ENCODE peak calls at places on chromosomes 13 and 19, in eight cellular contexts. C is Peyer's patch; R is RPMI7951; L is AG08396; Z is EL; U is psoas muscle; O is stimulated activated CD4-positive, alpha-beta T cell treated with anti-CD3 and anti-CD28 coated beads, Interleukin-4, amount 100 ng/mL, for 1 hour; V is caudate nucleus. W is an unnamed sample.

GRCh38 chr19:14582894-14583340 is at the start of gene CLEC17A:
- DNase-seq in C (peak), R (no peak), L (no peak), Z (no peak), U (no peak), O (no peak), V (no peak), W (no peak)

GRCh38 chr19:46659151-46660007 is 1.6 kb downstream of the DACT3 start:
- DNase-seq in C (no peak), R (no peak), L (peak), Z (peak), U (no peak), O (peak), V (peak), W (no peak)

GRCh38 chr19:13784731-13785452 is 10.4 kb upstream of the ZSWIM4 start:
- DNase-seq in C (peak), R (peak), L (peak), Z (peak), U (peak), O (peak), V (no peak), W (peak)

GRCh38 chr13:113364371-113364932 is 522 bp upstream of the GRTP1 start:
- DNase-seq in C (no peak), R (no peak), L (peak), Z (no peak), U (peak), O (no peak), V (no peak), W (no peak)

GRCh38 chr19:19406878-19407639 is 1.6 kb downstream of the GATAD2A start:
- DNase-seq in C (peak), R (peak), L (no peak), Z (peak), U (no peak), O (peak), V (no peak), W (peak)

GRCh38 chr19:2774083-2774679 is 8.9 kb downstream of the SGTA start:
- DNase-seq in C (no peak), R (no peak), L (no peak), Z (no peak), U (no peak), O (no peak), V (no peak), W (no peak)

GRCh38 chr13:27783111-27783510 is 9.2 kb upstream of the GSX1 start:
- DNase-seq in C (no peak), R (no peak), L (no peak), Z (no peak), U (no peak), O (no peak), V (no peak), W (peak)

GRCh38 chr19:19554074-19555023 is 16.3 kb downstream of the CILP2 start:
- DNase-seq in C (peak), R (no peak), L (peak), Z (peak), U (peak), O (peak), V (no peak), W (peak)

GRCh38 chr19:13428352-13428751 is 77.9 kb downstream of the CACNA1A start:
- DNase-seq in C (no peak), R (peak), L (peak), Z (peak), U (no peak), O (peak), V (no peak), W (peak)

GRCh38 chr13:57629391-57629804 is 2.1 kb upstream of the PCDH17 start:
- DNase-seq in C (no peak), R (no peak), L (no peak), Z (no peak), U (no peak), O (no peak), V (peak), W (peak)

GRCh38 chr13:109123971-109124370 is 494.6 kb downstream of the MYO16 start:
- DNase-seq in C (no peak), R (no peak), L (no peak), Z (no peak), U (no peak), O (no peak), V (no peak), W (no peak)

GRCh38 chr19:35088514-35088913 is 27.1 kb upstream of the FXYD3 start:
- DNase-seq in C (no peak), R (peak), L (peak), Z (peak), U (no peak), O (no peak), V (no peak), W (no peak)

GRCh38 chr13:73337511-73337910 is 278.7 kb downstream of the KLF5 start:
- DNase-seq in C (no peak), R (no peak), L (no peak), Z (no peak), U (no peak), O (no peak), V (no peak), W (no peak)

GRCh38 chr19:35211545-35212230 is 16.9 kb downstream of the FAM187B start:
- DNase-seq in C (peak), R (no peak), L (no peak), Z (no peak), U (peak), O (peak), V (no peak), W (peak)

GRCh38 chr13:106118050-106118449 is 417.4 kb downstream of the EFNB2 start:
- DNase-seq in C (no peak), R (no peak), L (no peak), Z (no peak), U (no peak), O (no peak), V (no peak), W (no peak)

GRCh38 chr13:113542751-113543424 is 41.7 kb upstream of the TFDP1 start:
- DNase-seq in C (no peak), R (no peak), L (no peak), Z (no peak), U (no peak), O (no peak), V (no peak), W (no peak)

GRCh38 chr13:50990540-50991506 is 81.2 kb downstream of the RNASEH2B start:
- DNase-seq in C (no peak), R (peak), L (peak), Z (peak), U (peak), O (no peak), V (no peak), W (no peak)

GRCh38 chr13:29193083-29193482 is 372.9 kb downstream of the MTUS2 start:
- DNase-seq in C (no peak), R (no peak), L (no peak), Z (no peak), U (no peak), O (no peak), V (no peak), W (no peak)

GRCh38 chr19:6238256-6238642 is 41.5 kb downstream of the MLLT1 start:
- DNase-seq in C (no peak), R (no peak), L (no peak), Z (no peak), U (no peak), O (no peak), V (no peak), W (peak)

GRCh38 chr19:11767633-11768133 is 883 bp downstream of the ZNF441 start:
- DNase-seq in C (peak), R (peak), L (peak), Z (peak), U (peak), O (peak), V (no peak), W (peak)

GRCh38 chr19:4814625-4815425 is 16.7 kb downstream of the TICAM1 start:
- DNase-seq in C (no peak), R (peak), L (no peak), Z (peak), U (no peak), O (no peak), V (no peak), W (no peak)

W was measured in lung microvascular endothelial cell.